ENCODE peak calls at places on chromosomes 1 and 21, in eight cellular contexts. One of them, this sample, is unnamed.

GRCh38 chr1:231264642-231265041 is 23.6 kb downstream of the GNPAT start:
- DNase-seq in AG09309: no peak
- DNase-seq in A549: no peak
- DNase-seq in fibroblast of the aortic adventitia: no peak
- DNase-seq in CD4-positive, alpha-beta T cell: no peak
- DNase-seq in H7: no peak
- DNase-seq in activated CD8-positive, alpha-beta memory T cell treated with anti-CD3 and anti-CD28 coated beads, Interleukin-2, amount 50 U/mL, for 48 hours: no peak
- DNase-seq in nephron progenitor cell: no peak
- DNase-seq in this sample: no peak

GRCh38 chr1:4529579-4530445 is 124.6 kb upstream of the AJAP1 start:
- DNase-seq in nephron progenitor cell: no peak
- DNase-seq in A549: no peak
- DNase-seq in activated CD8-positive, alpha-beta memory T cell treated with anti-CD3 and anti-CD28 coated beads, Interleukin-2, amount 50 U/mL, for 48 hours: no peak
- DNase-seq in CD4-positive, alpha-beta T cell: no peak
- DNase-seq in H7: no peak
- DNase-seq in AG09309: no peak
- DNase-seq in fibroblast of the aortic adventitia: no peak
- DNase-seq in this sample: no peak

GRCh38 chr1:231720652-231721325 is 94.2 kb downstream of the DISC1 start:
- DNase-seq in H7: no peak
- DNase-seq in activated CD8-positive, alpha-beta memory T cell treated with anti-CD3 and anti-CD28 coated beads, Interleukin-2, amount 50 U/mL, for 48 hours: no peak
- DNase-seq in fibroblast of the aortic adventitia: no peak
- DNase-seq in AG09309: no peak
- DNase-seq in A549: no peak
- DNase-seq in CD4-positive, alpha-beta T cell: no peak
- DNase-seq in nephron progenitor cell: no peak
- DNase-seq in this sample: no peak

GRCh38 chr1:48228156-48228555 is 5.6 kb downstream of the SLC5A9 start:
- DNase-seq in AG09309: no peak
- DNase-seq in A549: peak
- DNase-seq in H7: peak
- DNase-seq in CD4-positive, alpha-beta T cell: no peak
- DNase-seq in nephron progenitor cell: peak
- DNase-seq in activated CD8-positive, alpha-beta memory T cell treated with anti-CD3 and anti-CD28 coated beads, Interleukin-2, amount 50 U/mL, for 48 hours: no peak
- DNase-seq in fibroblast of the aortic adventitia: no peak
- DNase-seq in this sample: no peak

GRCh38 chr1:156625436-156626078 is 6.3 kb downstream of the HAPLN2 start:
- DNase-seq in fibroblast of the aortic adventitia: peak
- DNase-seq in CD4-positive, alpha-beta T cell: peak
- DNase-seq in AG09309: no peak
- DNase-seq in nephron progenitor cell: peak
- DNase-seq in A549: peak
- DNase-seq in activated CD8-positive, alpha-beta memory T cell treated with anti-CD3 and anti-CD28 coated beads, Interleukin-2, amount 50 U/mL, for 48 hours: peak
- DNase-seq in H7: peak
- DNase-seq in this sample: peak

GRCh38 chr1:48817505-48818114 is 40.9 kb upstream of the BEND5 start:
- DNase-seq in AG09309: peak
- DNase-seq in fibroblast of the aortic adventitia: peak
- DNase-seq in activated CD8-positive, alpha-beta memory T cell treated with anti-CD3 and anti-CD28 coated beads, Interleukin-2, amount 50 U/mL, for 48 hours: peak
- DNase-seq in CD4-positive, alpha-beta T cell: no peak
- DNase-seq in A549: peak
- DNase-seq in H7: peak
- DNase-seq in nephron progenitor cell: peak
- DNase-seq in this sample: peak

GRCh38 chr1:6580588-6581270 is 935 bp downstream of the ZBTB48 start:
- DNase-seq in A549: no peak
- DNase-seq in activated CD8-positive, alpha-beta memory T cell treated with anti-CD3 and anti-CD28 coated beads, Interleukin-2, amount 50 U/mL, for 48 hours: no peak
- DNase-seq in CD4-positive, alpha-beta T cell: no peak
- DNase-seq in H7: peak
- DNase-seq in fibroblast of the aortic adventitia: no peak
- DNase-seq in AG09309: no peak
- DNase-seq in nephron progenitor cell: no peak
- DNase-seq in this sample: no peak

GRCh38 chr1:24112381-24113169 is 640 bp upstream of the MYOM3 start:
- DNase-seq in fibroblast of the aortic adventitia: peak
- DNase-seq in H7: peak
- DNase-seq in nephron progenitor cell: peak
- DNase-seq in AG09309: peak
- DNase-seq in A549: peak
- DNase-seq in activated CD8-positive, alpha-beta memory T cell treated with anti-CD3 and anti-CD28 coated beads, Interleukin-2, amount 50 U/mL, for 48 hours: peak
- DNase-seq in CD4-positive, alpha-beta T cell: peak
- DNase-seq in this sample: peak

GRCh38 chr1:211566431-211567025 is 12.4 kb downstream of the SLC30A1 start:
- DNase-seq in nephron progenitor cell: no peak
- DNase-seq in activated CD8-positive, alpha-beta memory T cell treated with anti-CD3 and anti-CD28 coated beads, Interleukin-2, amount 50 U/mL, for 48 hours: no peak
- DNase-seq in fibroblast of the aortic adventitia: no peak
- DNase-seq in CD4-positive, alpha-beta T cell: no peak
- DNase-seq in AG09309: no peak
- DNase-seq in A549: no peak
- DNase-seq in H7: no peak
- DNase-seq in this sample: no peak

GRCh38 chr1:200184196-200184595 is 156.7 kb downstream of the NR5A2 start:
- DNase-seq in fibroblast of the aortic adventitia: peak
- DNase-seq in H7: no peak
- DNase-seq in AG09309: peak
- DNase-seq in CD4-positive, alpha-beta T cell: no peak
- DNase-seq in nephron progenitor cell: no peak
- DNase-seq in A549: peak
- DNase-seq in activated CD8-positive, alpha-beta memory T cell treated with anti-CD3 and anti-CD28 coated beads, Interleukin-2, amount 50 U/mL, for 48 hours: no peak
- DNase-seq in this sample: peak

GRCh38 chr21:37912616-37913015 is 3.6 kb downstream of the KCNJ6 start:
- DNase-seq in fibroblast of the aortic adventitia: no peak
- DNase-seq in nephron progenitor cell: no peak
- DNase-seq in activated CD8-positive, alpha-beta memory T cell treated with anti-CD3 and anti-CD28 coated beads, Interleukin-2, amount 50 U/mL, for 48 hours: no peak
- DNase-seq in H7: no peak
- DNase-seq in A549: no peak
- DNase-seq in CD4-positive, alpha-beta T cell: no peak
- DNase-seq in AG09309: no peak
- DNase-seq in this sample: no peak

GRCh38 chr1:221201773-221202172 is 322.5 kb downstream of the HLX start:
- DNase-seq in AG09309: no peak
- DNase-seq in A549: no peak
- DNase-seq in H7: no peak
- DNase-seq in CD4-positive, alpha-beta T cell: no peak
- DNase-seq in fibroblast of the aortic adventitia: no peak
- DNase-seq in nephron progenitor cell: no peak
- DNase-seq in activated CD8-positive, alpha-beta memory T cell treated with anti-CD3 and anti-CD28 coated beads, Interleukin-2, amount 50 U/mL, for 48 hours: no peak
- DNase-seq in this sample: no peak

GRCh38 chr1:43074244-43074643 is 97.8 kb downstream of the EBNA1BP2 start:
- DNase-seq in H7: peak
- DNase-seq in fibroblast of the aortic adventitia: no peak
- DNase-seq in A549: peak
- DNase-seq in activated CD8-positive, alpha-beta memory T cell treated with anti-CD3 and anti-CD28 coated beads, Interleukin-2, amount 50 U/mL, for 48 hours: no peak
- DNase-seq in AG09309: no peak
- DNase-seq in CD4-positive, alpha-beta T cell: no peak
- DNase-seq in nephron progenitor cell: no peak
- DNase-seq in this sample: no peak

GRCh38 chr21:17003763-17004373 is 509.0 kb upstream of the CXADR start:
- DNase-seq in nephron progenitor cell: no peak
- DNase-seq in H7: no peak
- DNase-seq in CD4-positive, alpha-beta T cell: no peak
- DNase-seq in fibroblast of the aortic adventitia: peak
- DNase-seq in A549: no peak
- DNase-seq in activated CD8-positive, alpha-beta memory T cell treated with anti-CD3 and anti-CD28 coated beads, Interleukin-2, amount 50 U/mL, for 48 hours: no peak
- DNase-seq in AG09309: no peak
- DNase-seq in this sample: no peak

GRCh38 chr1:213082778-213083445 is 31.9 kb downstream of the RPS6KC1 start:
- DNase-seq in fibroblast of the aortic adventitia: no peak
- DNase-seq in CD4-positive, alpha-beta T cell: no peak
- DNase-seq in H7: no peak
- DNase-seq in nephron progenitor cell: no peak
- DNase-seq in activated CD8-positive, alpha-beta memory T cell treated with anti-CD3 and anti-CD28 coated beads, Interleukin-2, amount 50 U/mL, for 48 hours: no peak
- DNase-seq in A549: no peak
- DNase-seq in AG09309: no peak
- DNase-seq in this sample: no peak

GRCh38 chr1:95042286-95042685 is 30.5 kb downstream of the ALG14 start:
- DNase-seq in activated CD8-positive, alpha-beta memory T cell treated with anti-CD3 and anti-CD28 coated beads, Interleukin-2, amount 50 U/mL, for 48 hours: no peak
- DNase-seq in H7: no peak
- DNase-seq in AG09309: no peak
- DNase-seq in fibroblast of the aortic adventitia: peak
- DNase-seq in A549: no peak
- DNase-seq in CD4-positive, alpha-beta T cell: no peak
- DNase-seq in nephron progenitor cell: no peak
- DNase-seq in this sample: peak

This sample was measured in sciatic nerve.